ENCODE peak calls at places on chromosomes 13 and 19, in five cellular contexts. W, R, S, T and X are unnamed samples.

GRCh38 chr13:66405908-66406802 is 824.0 kb downstream of the PCDH9 start:
- DNase-seq in S (no peak), W (peak; percentile 37), R (no peak), T (no peak), X (no peak)

GRCh38 chr13:68234278-68234677 is 1004.1 kb upstream of the PCDH9 start:
- DNase-seq in R (no peak), S (no peak), T (no peak), W (peak; percentile 10), X (no peak)

GRCh38 chr19:50983625-50984292 is at the start of gene KLK7:
- DNase-seq in S (no peak), W (no peak), T (no peak), R (no peak), X (no peak)

GRCh38 chr13:89205856-89206255 is 1534.7 kb downstream of the SLITRK5 start:
- DNase-seq in W (no peak), S (no peak), R (no peak), T (no peak), X (no peak)

GRCh38 chr13:79228972-79229371 is 177.1 kb downstream of the RBM26 start:
- DNase-seq in R (no peak), T (no peak), S (no peak), W (no peak), X (no peak)

GRCh38 chr19:46713781-46714522 is 3.0 kb downstream of the PRKD2 start:
- DNase-seq in R (peak; percentile 63), S (peak; percentile 96), T (peak; percentile 76), W (peak; percentile 80), X (peak; percentile 98)

GRCh38 chr13:98050041-98050466 is 92.8 kb upstream of the FARP1 start:
- DNase-seq in S (no peak), T (no peak), W (peak; percentile 63), R (no peak), X (peak; percentile 88)

GRCh38 chr19:9883231-9883758 is 48.2 kb downstream of the PIN1 start:
- DNase-seq in R (no peak), S (no peak), W (no peak), T (no peak), X (no peak)

GRCh38 chr19:32404939-32405430 is 585 bp upstream of the DPY19L3 start:
- DNase-seq in S (peak; percentile 72), T (no peak), W (peak; percentile 20), R (no peak), X (peak; percentile 71)

GRCh38 chr13:48654511-48654910 is 782 bp downstream of the CYSLTR2 start:
- DNase-seq in S (no peak), R (no peak), W (no peak), T (no peak), X (no peak)

GRCh38 chr13:28394422-28394821 is 100.5 kb downstream of the FLT1 start:
- DNase-seq in R (no peak), S (no peak), T (no peak), W (peak; percentile 50), X (no peak)

GRCh38 chr19:14871619-14872230 is 14.2 kb downstream of the OR7A17 start:
- DNase-seq in W (no peak), R (no peak), S (no peak), T (no peak), X (no peak)

GRCh38 chr13:38821753-38822551 is 135.1 kb downstream of the FREM2 start:
- DNase-seq in R (no peak), T (no peak), W (no peak), S (no peak), X (no peak)

GRCh38 chr19:35860818-35861639 is 4.3 kb downstream of the KIRREL2 start:
- DNase-seq in T (no peak), R (no peak), S (no peak), W (no peak), X (peak; percentile 23)

GRCh38 chr13:97067342-97067895 is 73.1 kb upstream of the OXGR1 start:
- DNase-seq in W (peak; percentile 9), T (no peak), S (no peak), R (peak; percentile 0), X (no peak)

GRCh38 chr19:8846819-8847218 is 14.6 kb downstream of the MBD3L1 start:
- DNase-seq in R (no peak), S (no peak), W (no peak), T (no peak), X (no peak)

GRCh38 chr13:102073251-102073650 is 328.6 kb downstream of the FGF14 start:
- DNase-seq in T (no peak), W (no peak), S (no peak), R (no peak), X (no peak)

GRCh38 chr13:29674532-29674931 is 79.0 kb upstream of the SLC7A1 start:
- DNase-seq in S (no peak), T (no peak), R (no peak), W (no peak), X (no peak)

GRCh38 chr19:19381007-19381926 is 24.2 kb upstream of the GATAD2A start:
- DNase-seq in T (no peak), R (peak; percentile 63), W (no peak), S (no peak), X (no peak)

GRCh38 chr13:113586661-113587479 is 2.3 kb downstream of the TFDP1 start:
- DNase-seq in R (no peak), W (no peak), S (no peak), T (no peak), X (no peak)

GRCh38 chr13:24279267-24279666 is 30.1 kb upstream of the C1QTNF9 start:
- DNase-seq in W (no peak), R (no peak), T (no peak), S (no peak), X (no peak)

GRCh38 chr13:36356058-36356457 is 9.9 kb upstream of the SPART start:
- DNase-seq in S (no peak), R (no peak), T (no peak), W (no peak), X (no peak)

GRCh38 chr13:32140109-32140508 is 108.5 kb downstream of the FRY start:
- DNase-seq in T (no peak), R (no peak), W (no peak), S (no peak), X (no peak)
- H3K4me3 ChIP-seq in T (no peak overlapping the region), R (no peak overlapping the region), W (no peak overlapping the region), S (no peak overlapping the region), X (no peak overlapping the region)

GRCh38 chr19:44723299-44723951 is 24.5 kb downstream of the CEACAM16 start:
- DNase-seq in T (no peak), W (no peak), S (no peak), R (no peak), X (no peak)

GRCh38 chr19:44722131-44723121 is 23.5 kb downstream of the CEACAM16 start:
- DNase-seq in R (peak; percentile 78), W (no peak), T (no peak), S (no peak), X (no peak)

GRCh38 chr19:44725684-44726083 is 22.8 kb upstream of the BCL3 start:
- DNase-seq in S (no peak), R (no peak), W (no peak), T (no peak), X (no peak)

GRCh38 chr19:44725251-44725650 is 23.3 kb upstream of the BCL3 start:
- DNase-seq in S (no peak), W (no peak), R (no peak), T (no peak), X (no peak)

GRCh38 chr19:44723952-44724319 is 24.6 kb upstream of the BCL3 start:
- DNase-seq in W (peak; percentile 62), T (peak; percentile 38), R (peak; percentile 79), S (peak; percentile 87), X (peak; percentile 83)
- TF ChIP-seq CTCF in W (peak; percentile 98), T (peak; percentile 97), R (peak; percentile 97), S (peak; percentile 98), X (peak; percentile 87)

GRCh38 chr19:34269489-34269888 is 15.1 kb downstream of the GARRE1 start:
- DNase-seq in W (no peak), R (peak; percentile 26), S (no peak), T (no peak), X (peak; percentile 57)
- H3K4me3 ChIP-seq in W (no peak overlapping the region), R (no peak overlapping the region), S (no peak overlapping the region), T (peak overlapping the region; percentile 54), X (no peak overlapping the region)

GRCh38 chr19:27745978-27746542 is 1466.9 kb downstream of the UQCRFS1 start:
- DNase-seq in S (peak; percentile 9), T (no peak), R (no peak), W (no peak), X (no peak)
- TF ChIP-seq CTCF in S (no peak), T (no peak), R (no peak), W (no peak), X (no peak)

DNA sequence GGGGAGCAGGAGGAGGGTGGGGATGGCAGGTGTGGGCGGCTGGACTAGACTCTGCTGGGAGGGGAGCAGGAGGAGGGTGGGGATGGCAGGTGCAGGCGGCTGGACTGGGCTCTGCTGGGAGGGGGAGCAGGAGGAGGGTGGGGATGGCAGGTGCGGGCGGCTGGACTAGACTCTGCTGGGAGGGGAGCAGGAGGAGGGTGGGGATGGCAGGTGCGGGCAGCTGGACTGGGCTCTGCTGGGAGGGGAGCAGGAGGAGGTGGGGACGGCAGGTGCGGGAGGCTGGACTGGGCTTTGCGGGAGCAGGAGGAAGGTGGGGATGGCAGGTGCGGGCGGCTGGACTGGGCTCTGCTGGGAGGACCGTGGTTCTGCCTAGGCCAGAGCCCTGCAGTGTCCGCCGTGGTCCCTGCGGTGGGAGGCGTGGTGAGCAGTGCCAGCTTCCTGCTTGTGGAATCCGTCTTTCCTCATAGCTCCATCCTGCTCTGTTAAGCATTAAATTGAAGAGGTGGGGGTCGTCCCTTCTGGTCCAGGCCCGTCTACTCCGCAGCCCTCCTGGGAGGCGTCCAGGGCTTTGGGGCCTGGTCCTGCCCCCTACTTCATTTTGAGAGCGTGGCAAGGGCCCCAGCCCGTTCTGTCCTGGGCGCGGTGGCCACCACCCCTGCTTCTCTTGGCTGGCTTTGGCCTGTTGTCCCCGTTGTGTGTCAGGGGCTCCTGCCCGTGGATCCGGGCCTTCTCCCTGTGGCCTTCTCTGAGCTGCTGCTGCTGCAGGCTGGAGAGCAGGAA is 4.7 kb downstream of the SPPL2B start:
- DNase-seq in T (no peak), R (no peak), W (no peak), S (no peak), X (no peak)
- H3K4me3 ChIP-seq in T (no peak overlapping the region), R (no peak overlapping the region), W (no peak overlapping the region), S (no peak overlapping the region), X (no peak overlapping the region)